ENCODE peak calls at places on chromosomes 16 and 17, in eight cellular contexts. G is mucosa of descending colon; D is CD8-positive, alpha-beta T cell; F is thoracic aorta; W is neural progenitor cell; E is heart left ventricle; P is body of pancreas; I is small intestine. B is an unnamed sample.

GRCh38 chr16:55701442-55702319 is 45.9 kb downstream of the SLC6A2 start:
- DNase-seq in I (peak; percentile 45), G (peak; percentile 66), W (peak; percentile 70), D (peak; percentile 18), P (peak; percentile 73), F (no peak), E (peak; percentile 66), B (peak; percentile 20)

GRCh38 chr16:3152022-3152272 is 17.1 kb downstream of the ZNF213 start:
- DNase-seq in F (no peak), W (no peak), P (no peak), D (no peak), E (no peak), G (no peak), I (no peak), B (no peak)

GRCh38 chr17:33205552-33205951 is 87.5 kb downstream of the ASIC2 start:
- DNase-seq in D (no peak), G (no peak), I (no peak), E (no peak), F (no peak), W (no peak), P (no peak), B (no peak)

GRCh38 chr17:40462343-40463121 is 19.3 kb downstream of the IGFBP4 start:
- DNase-seq in F (no peak), W (no peak), G (no peak), E (peak; percentile 54), I (no peak), P (no peak), D (no peak), B (no peak)

GRCh38 chr16:3152273-3153076 is 17.6 kb downstream of the ZNF213 start:
- DNase-seq in I (peak; percentile 78), E (peak; percentile 82), P (peak; percentile 91), D (peak; percentile 76), W (peak; percentile 94), F (peak; percentile 77), G (peak; percentile 93), B (peak; percentile 91)

GRCh38 chr17:5563451-5563850 is 20.9 kb downstream of the NLRP1 start:
- DNase-seq in F (no peak), I (no peak), E (no peak), D (no peak), P (no peak), W (no peak), G (no peak), B (no peak)

GRCh38 chr17:38546396-38546795 is 59.4 kb downstream of the SRCIN1 start:
- DNase-seq in P (no peak), W (no peak), F (no peak), G (no peak), E (no peak), I (no peak), D (no peak), B (no peak)

GRCh38 chr17:79330229-79330628 is 255.6 kb downstream of the ENGASE start:
- DNase-seq in I (no peak), D (no peak), P (no peak), G (no peak), F (no peak), W (no peak), E (no peak), B (no peak)

GRCh38 chr17:53924530-53925455 is 102.1 kb downstream of the KIF2B start:
- DNase-seq in E (no peak), F (no peak), I (no peak), G (no peak), P (no peak), D (no peak), W (peak; percentile 36), B (no peak)

GRCh38 chr16:508884-509736 is 18.4 kb upstream of the CAPN15 start:
- DNase-seq in G (peak; percentile 48), I (peak; percentile 62), P (peak; percentile 41), F (no peak), E (no peak), W (no peak), D (no peak), B (peak; percentile 69)

GRCh38 chr17:79834575-79835469 is 4.4 kb downstream of the CBX4 start:
- DNase-seq in G (peak; percentile 70), F (no peak), E (no peak), P (peak; percentile 28), D (peak; percentile 48), I (no peak), W (peak; percentile 77), B (no peak)

GRCh38 chr16:71262391-71262790 is 26.8 kb downstream of the CMTR2 start:
- DNase-seq in F (no peak), W (no peak), P (no peak), D (no peak), E (no peak), I (no peak), G (no peak), B (no peak)

GRCh38 chr16:77540656-77541055 is 105.8 kb upstream of the ADAMTS18 start:
- DNase-seq in D (no peak), P (no peak), G (no peak), F (no peak), W (no peak), I (no peak), E (no peak), B (peak; percentile 85)

GRCh38 chr16:19745286-19746018 is 27.4 kb downstream of the IQCK start:
- DNase-seq in W (no peak), G (no peak), I (no peak), E (no peak), F (no peak), D (no peak), P (no peak), B (no peak)

GRCh38 chr17:70848785-70849184 is 679.5 kb downstream of the KCNJ2 start:
- DNase-seq in G (no peak), W (no peak), F (no peak), I (no peak), D (no peak), P (no peak), E (no peak), B (peak; percentile 5)

GRCh38 chr16:82584553-82585152 is 42.1 kb upstream of the CDH13 start:
- DNase-seq in F (no peak), G (no peak), P (no peak), W (no peak), I (no peak), D (no peak), E (peak; percentile 33), B (no peak)

GRCh38 chr17:9199474-9200196 is 178.3 kb downstream of the NTN1 start:
- DNase-seq in F (no peak), W (peak; percentile 38), P (no peak), G (peak; percentile 8), D (no peak), I (no peak), E (peak; percentile 55), B (no peak)

GRCh38 chr17:30316736-30317135 is 17.1 kb downstream of the TMIGD1 start:
- DNase-seq in W (no peak), G (no peak), P (no peak), D (no peak), E (no peak), I (no peak), F (no peak), B (no peak)

GRCh38 chr17:20986767-20987510 is 55.9 kb downstream of the USP22 start:
- DNase-seq in I (no peak), P (no peak), G (no peak), D (no peak), W (no peak), F (no peak), E (no peak), B (no peak)

GRCh38 chr17:59652119-59652518 is 32.4 kb downstream of the CLTC start:
- DNase-seq in I (no peak), D (no peak), P (no peak), F (no peak), W (no peak), G (no peak), E (no peak), B (peak; percentile 17)

DNA sequence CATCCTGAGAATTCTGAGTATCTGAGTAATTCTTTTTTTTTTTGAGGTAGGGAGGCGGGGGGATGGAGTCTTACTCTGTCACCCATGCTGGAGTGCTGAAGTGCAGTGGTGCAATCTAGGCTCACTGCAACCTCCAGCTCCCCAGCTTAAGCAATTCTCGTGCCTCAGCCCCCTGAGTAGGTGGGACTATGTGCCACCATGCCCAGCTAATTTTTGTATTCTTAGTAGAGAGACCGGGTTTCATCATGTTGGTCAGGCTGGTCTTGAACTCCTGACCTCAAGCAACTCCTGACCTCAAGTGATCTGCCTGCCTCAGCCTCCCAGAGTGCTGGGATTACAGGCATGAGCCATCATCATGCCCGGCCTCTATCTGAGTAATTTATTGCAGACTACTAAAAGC is 19.3 kb downstream of the KPNB1 start:
- DNase-seq in D (no peak), P (no peak), E (no peak), F (no peak), W (no peak), G (no peak), I (no peak), B (no peak)
- H3K36me3 ChIP-seq in D (peaks cover 71% of the 10 kb centered on the region), P (peaks cover 11% of the 10 kb centered on the region), E (peaks cover 99% of the 10 kb centered on the region), F (peaks cover 87% of the 10 kb centered on the region), W (peaks cover 77% of the 10 kb centered on the region), G (peaks cover 53% of the 10 kb centered on the region), I (peaks cover 33% of the 10 kb centered on the region), B (peaks cover 92% of the 10 kb centered on the region)

GRCh38 chr16:74496054-74496453 is 74.8 kb upstream of the CLEC18B start:
- DNase-seq in W (no peak), E (no peak), F (no peak), I (no peak), P (no peak), D (no peak), G (no peak), B (no peak)

GRCh38 chr16:74497761-74498160 is 76.5 kb upstream of the CLEC18B start:
- DNase-seq in D (no peak), F (no peak), W (no peak), I (no peak), P (no peak), G (no peak), E (no peak), B (no peak)

GRCh38 chr16:74487634-74488495 is 66.6 kb upstream of the CLEC18B start:
- DNase-seq in I (no peak), D (no peak), E (no peak), F (no peak), P (no peak), G (no peak), W (no peak), B (no peak)

DNA sequence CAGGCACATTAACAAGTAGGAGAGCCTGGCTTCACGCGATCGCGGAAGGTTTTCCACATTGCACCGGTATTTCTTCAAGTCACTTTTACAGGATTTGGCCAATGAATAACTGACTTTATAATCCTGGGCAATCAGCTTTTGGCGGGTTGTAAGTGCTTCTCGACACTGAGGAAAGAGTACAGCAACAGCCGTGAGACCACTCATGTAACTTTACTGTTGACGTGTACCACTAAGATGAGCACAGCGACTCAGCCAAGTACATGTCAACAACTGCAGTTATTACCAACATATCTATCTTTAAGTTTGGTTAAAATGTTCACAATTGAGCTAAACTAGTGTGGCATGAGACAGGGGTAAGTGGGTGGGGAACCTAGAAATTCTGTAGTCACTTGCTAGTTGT is 71.7 kb upstream of the CLEC18B start:
- DNase-seq in E (no peak), G (no peak), D (no peak), P (no peak), I (no peak), F (no peak), W (no peak), B (no peak)
- H3K36me3 ChIP-seq in E (peaks cover 84% of the 10 kb centered on the region), G (no peaks in the 10 kb centered on the region), D (peaks cover 46% of the 10 kb centered on the region), P (peaks cover 4% of the 10 kb centered on the region), I (peaks cover 13% of the 10 kb centered on the region), F (peaks cover 29% of the 10 kb centered on the region), W (peaks cover 10% of the 10 kb centered on the region), B (peaks cover 28% of the 10 kb centered on the region)

GRCh38 chr17:28613916-28614315 is at the start of gene RSKR:
- DNase-seq in E (no peak), F (no peak), W (no peak), I (no peak), D (no peak), G (no peak), P (peak; percentile 9), B (no peak)
- H3K36me3 ChIP-seq in E (peaks cover 56% of the 10 kb centered on the region), F (peaks cover 30% of the 10 kb centered on the region), W (peaks cover 25% of the 10 kb centered on the region), I (peaks cover 34% of the 10 kb centered on the region), D (peaks cover 35% of the 10 kb centered on the region), G (peaks cover 18% of the 10 kb centered on the region), P (peaks cover 14% of the 10 kb centered on the region), B (peaks cover 72% of the 10 kb centered on the region)

GRCh38 chr16:30688701-30689100 is 10.3 kb upstream of the SRCAP start:
- DNase-seq in F (no peak), I (no peak), G (no peak), W (no peak), P (no peak), D (no peak), E (no peak), B (no peak)
- H3K36me3 ChIP-seq in F (no peaks in the 10 kb centered on the region), I (no peaks in the 10 kb centered on the region), G (no peaks in the 10 kb centered on the region), W (no peaks in the 10 kb centered on the region), P (no peaks in the 10 kb centered on the region), D (no peaks in the 10 kb centered on the region), E (no peaks in the 10 kb centered on the region), B (no peaks in the 10 kb centered on the region)

B was measured in brain microvascular endothelial cell.